ENCODE peak calls at places on chromosomes 1 and 21, in ten cellular contexts. D is AG09319, K is GM13977, Z is progenitor cell of endocrine pancreas, T is GM06990, H is adrenal gland, L is BE2C, V is choroid plexus epithelial cell, F is lung, C is fibroblast of mammary gland. Y is an unnamed sample.

GRCh38 chr1:174060090-174060489 is 37.9 kb upstream of the RC3H1 start:
- DNase-seq in C (no peak), L (no peak), Z (no peak), K (no peak), H (no peak), F (no peak), T (no peak), V (no peak), D (no peak), Y (no peak)

GRCh38 chr1:15155760-15156743 is 2.5 kb downstream of the TMEM51 start:
- DNase-seq in C (no peak), L (peak), V (peak), D (no peak), F (no peak), H (no peak), T (no peak), Z (no peak), K (peak), Y (no peak)

GRCh38 chr1:197399691-197400521 is 131.9 kb downstream of the CRB1 start:
- DNase-seq in D (no peak), L (peak), T (peak), Z (no peak), C (peak), K (peak), F (no peak), V (peak), H (peak), Y (no peak)

GRCh38 chr1:6614019-6614952 is 755 bp downstream of the PHF13 start:
- DNase-seq in D (no peak), K (peak), L (peak), Z (peak), V (peak), C (no peak), H (peak), F (peak), T (no peak), Y (peak)

GRCh38 chr1:94597701-94598100 is 56.1 kb upstream of the F3 start:
- DNase-seq in L (no peak), V (peak), Z (no peak), C (peak), D (no peak), T (no peak), F (no peak), K (no peak), H (no peak), Y (no peak)

GRCh38 chr1:34928865-34929496 is 469 bp downstream of the DLGAP3 start:
- DNase-seq in D (no peak), H (no peak), F (no peak), C (no peak), L (no peak), Z (no peak), T (no peak), V (no peak), K (peak), Y (peak)

GRCh38 chr1:197065549-197065948 is 1.5 kb downstream of the F13B start:
- DNase-seq in D (no peak), F (no peak), T (no peak), K (no peak), C (peak), V (peak), L (no peak), H (no peak), Z (no peak), Y (no peak)

GRCh38 chr1:225146478-225146877 is 217.0 kb downstream of the DNAH14 start:
- DNase-seq in F (no peak), C (no peak), Z (no peak), T (no peak), D (no peak), L (no peak), V (no peak), K (no peak), H (no peak), Y (no peak)

GRCh38 chr1:116910379-116911165 is 856 bp downstream of the PTGFRN start:
- DNase-seq in V (no peak), D (no peak), F (peak), T (peak), H (peak), Z (peak), L (peak), C (no peak), K (no peak), Y (no peak)

GRCh38 chr1:11842154-11843041 is 5.2 kb downstream of the NPPA start:
- DNase-seq in T (no peak), Z (no peak), H (peak), L (peak), K (peak), C (no peak), D (no peak), F (no peak), V (peak), Y (no peak)

GRCh38 chr1:47787560-47787959 is 209.6 kb downstream of the TRABD2B start:
- DNase-seq in Z (no peak), D (no peak), C (no peak), T (no peak), V (no peak), K (no peak), F (no peak), L (no peak), H (no peak), Y (no peak)

GRCh38 chr1:219555031-219555667 is 57.8 kb downstream of the ZC3H11B start:
- DNase-seq in T (no peak), C (peak), K (no peak), H (no peak), F (no peak), V (peak), L (no peak), Z (no peak), D (no peak), Y (no peak)

GRCh38 chr1:192952646-192953045 is 106.5 kb downstream of the UCHL5 start:
- DNase-seq in L (no peak), K (no peak), F (no peak), D (no peak), Z (no peak), C (peak), H (no peak), V (peak), T (no peak), Y (no peak)

GRCh38 chr1:19317126-19317910 is 5.2 kb downstream of the SLC66A1 start:
- DNase-seq in D (no peak), C (peak), H (no peak), V (no peak), L (no peak), Z (no peak), K (no peak), T (no peak), F (no peak), Y (no peak)

GRCh38 chr1:8218351-8219092 is 99.4 kb upstream of the SLC45A1 start:
- DNase-seq in C (peak), V (peak), Z (no peak), K (no peak), D (no peak), L (no peak), T (no peak), F (no peak), H (peak), Y (no peak)

GRCh38 chr1:114458208-114458777 is 52.7 kb downstream of the TRIM33 start:
- DNase-seq in K (no peak), D (no peak), T (no peak), H (no peak), C (peak), Z (no peak), F (no peak), L (no peak), V (peak), Y (no peak)

GRCh38 chr1:206035027-206035426 is 11.3 kb upstream of the CTSE start:
- DNase-seq in T (no peak), K (no peak), D (no peak), V (no peak), H (no peak), L (no peak), C (no peak), Z (no peak), F (no peak), Y (no peak)

GRCh38 chr1:21706151-21706835 is 37.1 kb upstream of the RAP1GAP start:
- DNase-seq in Z (no peak), K (no peak), V (peak), C (peak), D (no peak), H (peak), L (no peak), F (no peak), T (no peak), Y (peak)

GRCh38 chr1:201172999-201173610 is 17.5 kb upstream of the IGFN1 start:
- DNase-seq in K (no peak), H (no peak), F (no peak), V (peak), Z (no peak), C (peak), D (no peak), L (no peak), T (no peak), Y (no peak)

GRCh38 chr21:44874240-44874496 is 678 bp upstream of the PTTG1IP start:
- DNase-seq in L (no peak), D (no peak), T (no peak), F (no peak), K (no peak), V (no peak), Z (no peak), H (no peak), C (peak), Y (no peak)

GRCh38 chr1:115771094-115771846 is 2.8 kb upstream of the CASQ2 start:
- DNase-seq in C (peak), V (no peak), H (no peak), Z (no peak), D (no peak), T (no peak), K (no peak), L (no peak), F (no peak), Y (no peak)

GRCh38 chr1:208238710-208239517 is 5.3 kb downstream of the PLXNA2 start:
- DNase-seq in T (no peak), V (peak), Z (no peak), F (no peak), H (peak), K (peak), C (peak), L (peak), D (no peak), Y (no peak)

GRCh38 chr1:171219751-171220385 is 28.4 kb upstream of the FMO1 start:
- DNase-seq in Z (no peak), V (peak), L (no peak), H (no peak), C (peak), T (no peak), F (no peak), D (peak), K (no peak), Y (no peak)

GRCh38 chr1:26225033-26225831 is 8.8 kb upstream of the CEP85 start:
- DNase-seq in L (peak), H (peak), T (peak), F (peak), K (no peak), V (peak), C (peak), Z (peak), D (no peak), Y (peak)

GRCh38 chr1:43293896-43294760 is 6.7 kb upstream of the TIE1 start:
- DNase-seq in K (no peak), C (peak), V (peak), F (no peak), H (peak), D (no peak), Z (no peak), L (no peak), T (no peak), Y (no peak)

GRCh38 chr1:159879136-159879535 is 16.7 kb upstream of the VSIG8 start:
- DNase-seq in C (no peak), K (no peak), L (no peak), H (no peak), F (no peak), V (no peak), T (no peak), Z (no peak), D (no peak), Y (no peak)

GRCh38 chr21:35384375-35384774 is 335.3 kb upstream of the RUNX1 start:
- DNase-seq in K (no peak), D (no peak), H (no peak), T (no peak), C (no peak), F (no peak), V (no peak), L (no peak), Z (no peak), Y (no peak)

GRCh38 chr1:230509281-230509977 is 83.3 kb upstream of the PGBD5 start:
- DNase-seq in C (peak), H (peak), K (no peak), D (peak), F (no peak), T (no peak), V (peak), L (no peak), Z (no peak), Y (no peak)

GRCh38 chr1:2777428-2778219 is 23.9 kb downstream of the TTC34 start:
- DNase-seq in F (no peak), T (no peak), H (peak), C (no peak), D (no peak), L (no peak), K (no peak), V (no peak), Z (peak), Y (no peak)

GRCh38 chr1:42922687-42923366 is 35.8 kb downstream of the SLC2A1 start:
- DNase-seq in K (peak), L (peak), F (peak), H (peak), C (peak), T (peak), V (peak), Z (no peak), D (no peak), Y (no peak)

GRCh38 chr1:43666608-43667007 is 16.7 kb downstream of the KDM4A start:
- DNase-seq in L (no peak), V (no peak), H (no peak), C (peak), K (no peak), Z (no peak), T (no peak), D (no peak), F (no peak), Y (no peak)

GRCh38 chr1:26353976-26354820 is at the start of gene CRYBG2:
- DNase-seq in D (no peak), K (no peak), F (peak), V (no peak), T (no peak), L (no peak), H (no peak), Z (peak), C (no peak), Y (no peak)

GRCh38 chr1:54699936-54700525 is 15.6 kb upstream of the TTC4 start:
- DNase-seq in H (no peak), T (no peak), D (no peak), L (no peak), V (no peak), F (no peak), Z (no peak), C (no peak), K (no peak), Y (no peak)

GRCh38 chr1:224498574-224499170 is 64.1 kb upstream of the WDR26 start:
- DNase-seq in K (no peak), H (peak), F (no peak), T (no peak), Z (no peak), L (no peak), D (no peak), V (peak), C (peak), Y (no peak)

GRCh38 chr1:46549697-46550681 is 1.5 kb downstream of the KNCN start:
- DNase-seq in L (peak), C (peak), F (no peak), Z (no peak), H (no peak), K (no peak), D (no peak), V (peak), T (no peak), Y (no peak)

GRCh38 chr1:205144751-205145150 is 23.0 kb upstream of the RBBP5 start:
- DNase-seq in Z (no peak), L (no peak), H (no peak), K (no peak), D (no peak), T (no peak), V (peak), F (no peak), C (peak), Y (no peak)

GRCh38 chr1:184379111-184379752 is 7.6 kb upstream of the C1orf21 start:
- DNase-seq in V (no peak), K (no peak), L (peak), C (no peak), D (no peak), H (no peak), Z (no peak), T (no peak), F (no peak), Y (no peak)

GRCh38 chr21:33229099-33229775 is 501 bp upstream of the IFNAR2 start:
- DNase-seq in F (no peak), T (no peak), V (no peak), Z (no peak), C (no peak), K (no peak), L (no peak), D (no peak), H (no peak), Y (no peak)

GRCh38 chr1:246689409-246689997 is 34.7 kb upstream of the SCCPDH start:
- DNase-seq in F (peak), V (peak), H (peak), K (peak), L (peak), T (peak), C (peak), D (peak), Z (no peak), Y (no peak)

DNA sequence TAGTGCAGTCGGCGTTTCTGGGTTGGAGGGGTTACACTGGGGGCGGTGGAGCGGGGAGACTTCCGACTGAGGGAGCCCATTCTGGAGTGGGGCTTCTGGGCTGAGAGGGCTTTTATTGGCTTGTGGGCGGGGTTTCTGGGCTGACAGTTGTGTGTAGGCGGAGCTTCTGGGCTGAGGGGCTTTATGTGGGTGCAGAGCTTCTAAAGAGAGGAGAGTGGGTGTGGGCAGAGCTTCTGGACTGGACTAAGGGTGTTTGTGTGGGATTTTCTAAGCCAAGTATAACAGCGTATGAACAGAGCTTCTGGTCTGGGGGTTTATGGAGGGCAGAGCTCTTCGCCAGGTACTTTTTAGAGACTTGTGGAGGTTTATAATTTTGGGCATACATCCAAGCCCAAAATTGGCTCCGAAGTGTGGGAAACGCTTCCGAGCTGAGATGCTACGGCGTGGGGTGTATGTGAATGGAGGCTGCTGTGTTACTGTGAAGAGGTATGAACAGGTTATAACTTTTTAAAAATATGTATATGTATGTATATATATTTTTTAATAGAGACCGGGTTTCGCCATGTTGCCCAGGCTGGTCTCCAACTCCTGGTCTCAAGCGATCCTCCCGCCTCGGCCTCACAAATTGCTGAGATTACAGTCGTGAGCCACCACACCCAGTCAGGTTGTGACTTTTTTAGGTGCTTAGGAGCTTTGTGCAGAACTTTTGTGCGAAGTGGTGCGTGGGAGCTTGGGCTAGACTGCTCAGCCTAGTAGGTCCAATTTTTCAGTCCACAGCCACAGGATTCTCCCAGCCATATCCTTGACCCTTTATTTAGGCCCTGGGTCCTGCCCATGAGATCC is 869 bp downstream of the TMEM39B start:
- DNase-seq in K (no peak), H (no peak), V (no peak), Z (no peak), C (no peak), F (no peak), T (no peak), D (no peak), L (no peak), Y (peak)
- TF ChIP-seq CTCF in K (peak), H (no peak), V (peak), Z (peak), C (no peak), F (peak), T (peak), D (no peak), L (no peak), Y (no peak)

GRCh38 chr1:181909010-181909409 is 152.5 kb downstream of the ZNF648 start:
- DNase-seq in F (no peak), L (no peak), K (no peak), T (no peak), C (no peak), V (no peak), H (no peak), Z (no peak), D (no peak), Y (no peak)

GRCh38 chr1:181911715-181912114 is 149.8 kb downstream of the ZNF648 start:
- DNase-seq in L (no peak), T (no peak), Z (no peak), V (no peak), C (no peak), F (no peak), K (no peak), H (no peak), D (no peak), Y (no peak)

GRCh38 chr1:181905944-181906597 is 155.4 kb downstream of the ZNF648 start:
- DNase-seq in H (no peak), T (no peak), V (no peak), C (no peak), Z (no peak), L (no peak), K (no peak), F (no peak), D (no peak), Y (no peak)

GRCh38 chr1:181906631-181907030 is 154.9 kb downstream of the ZNF648 start:
- DNase-seq in V (no peak), T (no peak), D (no peak), H (no peak), Z (no peak), F (no peak), K (no peak), C (no peak), L (no peak), Y (no peak)

GRCh38 chr1:181910905-181911304 is 150.6 kb downstream of the ZNF648 start:
- DNase-seq in K (no peak), C (no peak), L (no peak), Z (no peak), H (no peak), D (no peak), F (no peak), V (no peak), T (no peak), Y (no peak)
- TF ChIP-seq CTCF in K (no peak), C (no peak), L (peak), Z (peak), H (no peak), D (no peak), F (no peak), V (no peak), T (peak), Y (no peak)

DNA sequence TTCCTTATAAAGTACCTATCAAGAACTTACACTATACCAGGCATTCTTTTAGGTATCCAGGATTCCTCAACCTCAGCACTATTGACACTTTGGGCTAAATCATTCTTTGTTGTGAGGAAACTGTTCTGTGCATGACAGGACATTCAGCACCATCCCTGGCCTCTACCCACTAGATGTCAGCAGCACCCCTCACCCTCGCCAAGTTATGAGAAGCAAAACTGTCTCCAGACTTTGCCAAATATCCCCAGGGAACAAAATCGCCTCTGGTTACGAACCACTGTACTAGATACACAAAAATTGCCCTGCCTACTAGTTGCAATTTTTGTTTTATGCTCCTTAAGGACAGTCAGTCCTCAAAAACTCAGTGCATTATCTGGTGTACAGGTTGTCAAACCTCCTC is 35.7 kb downstream of the PALMD start:
- DNase-seq in C (peak), H (no peak), D (no peak), F (no peak), K (no peak), V (peak), L (peak), Z (no peak), T (no peak), Y (no peak)
- TF ChIP-seq CTCF in C (no peak), H (no peak), D (no peak), F (no peak), K (peak), V (peak), L (peak), Z (no peak), T (peak), Y (no peak)

GRCh38 chr1:191002768-191003167 is 525.1 kb upstream of the BRINP3 start:
- DNase-seq in Z (no peak), H (no peak), L (no peak), V (no peak), C (no peak), F (no peak), D (no peak), T (no peak), K (no peak), Y (no peak)
- TF ChIP-seq CTCF in Z (no peak), H (no peak), L (no peak), V (no peak), C (no peak), F (no peak), D (no peak), T (no peak), K (no peak), Y (no peak)

GRCh38 chr1:167060141-167061072 is 29.8 kb downstream of the GPA33 start:
- DNase-seq in H (no peak), V (peak), Z (no peak), F (no peak), C (no peak), T (no peak), D (no peak), K (no peak), L (no peak), Y (no peak)
- TF ChIP-seq CTCF in H (no peak), V (peak), Z (peak), F (no peak), C (peak), T (peak), D (no peak), K (no peak), L (peak), Y (no peak)

GRCh38 chr21:26715878-26716506 is 129.2 kb downstream of the ADAMTS1 start:
- DNase-seq in V (peak), H (peak), C (peak), K (peak), D (no peak), F (no peak), Z (peak), T (no peak), L (peak), Y (no peak)
- TF ChIP-seq CTCF in V (peak), H (peak), C (peak), K (peak), D (peak), F (peak), Z (peak), T (peak), L (peak), Y (no peak)

Y was measured in activated B cell treated with CpG ODN at 0.5 μM for 24 hours.